ENCODE peak calls at places on chromosomes 5 and 9, in eight cellular contexts. F is neural progenitor cell; V is mammary epithelial cell; C is thoracic aorta; P is CD8-positive, alpha-beta memory T cell; D is GM23248; G is MM.1S; O is gastrocnemius medialis. Q is an unnamed sample.
A peak's percentile ranks its signal among the peaks of the same experiment; 100 is the strongest.

GRCh38 chr9:137689745-137690529 is 71.1 kb downstream of the EHMT1 start:
- DNase-seq in F (no peak), V (no peak), C (no peak), P (no peak), D (peak; percentile 24), G (no peak), O (no peak), Q (no peak)

GRCh38 chr5:172412724-172413260 is 41.5 kb downstream of the SH3PXD2B start:
- DNase-seq in F (no peak), V (peak; percentile 45), C (peak; percentile 36), P (no peak), D (peak; percentile 98), G (no peak), O (peak; percentile 83), Q (no peak)

GRCh38 chr9:126788631-126789349 is 16.1 kb upstream of the ZBTB43 start:
- DNase-seq in F (no peak), V (peak; percentile 93), C (no peak), P (no peak), D (peak; percentile 48), G (peak; percentile 85), O (peak; percentile 77), Q (no peak)

GRCh38 chr9:16267336-16268036 is 603.0 kb downstream of the BNC2 start:
- DNase-seq in F (no peak), V (no peak), C (no peak), P (no peak), D (peak; percentile 55), G (peak; percentile 69), O (no peak), Q (no peak)

GRCh38 chr5:84706678-84707641 is 322.3 kb upstream of the EDIL3 start:
- DNase-seq in F (no peak), V (no peak), C (no peak), P (no peak), D (no peak), G (peak; percentile 66), O (no peak), Q (no peak)

GRCh38 chr9:87854563-87854962 is 28.1 kb upstream of the SPATA31E1 start:
- DNase-seq in F (no peak), V (no peak), C (no peak), P (no peak), D (no peak), G (no peak), O (no peak), Q (no peak)

GRCh38 chr5:82358454-82358853 is 80.3 kb upstream of the RPS23 start:
- DNase-seq in F (no peak), V (peak; percentile 83), C (no peak), P (no peak), D (peak; percentile 64), G (no peak), O (no peak), Q (no peak)

GRCh38 chr9:113454914-113455761 is 8.4 kb upstream of the RGS3 start:
- DNase-seq in F (peak; percentile 37), V (peak; percentile 40), C (peak; percentile 38), P (no peak), D (peak; percentile 91), G (peak; percentile 14), O (no peak), Q (no peak)

GRCh38 chr5:78533356-78533755 is 115.2 kb downstream of the LHFPL2 start:
- DNase-seq in F (peak; percentile 43), V (no peak), C (no peak), P (no peak), D (peak; percentile 62), G (no peak), O (no peak), Q (no peak)

GRCh38 chr5:78537406-78537805 is 111.2 kb downstream of the LHFPL2 start:
- DNase-seq in F (no peak), V (no peak), C (no peak), P (no peak), D (no peak), G (no peak), O (no peak), Q (no peak)

GRCh38 chr5:78537821-78538220 is 110.8 kb downstream of the LHFPL2 start:
- DNase-seq in F (peak; percentile 64), V (peak; percentile 91), C (no peak), P (no peak), D (peak; percentile 64), G (no peak), O (no peak), Q (no peak)

GRCh38 chr5:78536797-78537196 is 111.8 kb downstream of the LHFPL2 start:
- DNase-seq in F (no peak), V (no peak), C (no peak), P (no peak), D (no peak), G (no peak), O (no peak), Q (no peak)

DNA sequence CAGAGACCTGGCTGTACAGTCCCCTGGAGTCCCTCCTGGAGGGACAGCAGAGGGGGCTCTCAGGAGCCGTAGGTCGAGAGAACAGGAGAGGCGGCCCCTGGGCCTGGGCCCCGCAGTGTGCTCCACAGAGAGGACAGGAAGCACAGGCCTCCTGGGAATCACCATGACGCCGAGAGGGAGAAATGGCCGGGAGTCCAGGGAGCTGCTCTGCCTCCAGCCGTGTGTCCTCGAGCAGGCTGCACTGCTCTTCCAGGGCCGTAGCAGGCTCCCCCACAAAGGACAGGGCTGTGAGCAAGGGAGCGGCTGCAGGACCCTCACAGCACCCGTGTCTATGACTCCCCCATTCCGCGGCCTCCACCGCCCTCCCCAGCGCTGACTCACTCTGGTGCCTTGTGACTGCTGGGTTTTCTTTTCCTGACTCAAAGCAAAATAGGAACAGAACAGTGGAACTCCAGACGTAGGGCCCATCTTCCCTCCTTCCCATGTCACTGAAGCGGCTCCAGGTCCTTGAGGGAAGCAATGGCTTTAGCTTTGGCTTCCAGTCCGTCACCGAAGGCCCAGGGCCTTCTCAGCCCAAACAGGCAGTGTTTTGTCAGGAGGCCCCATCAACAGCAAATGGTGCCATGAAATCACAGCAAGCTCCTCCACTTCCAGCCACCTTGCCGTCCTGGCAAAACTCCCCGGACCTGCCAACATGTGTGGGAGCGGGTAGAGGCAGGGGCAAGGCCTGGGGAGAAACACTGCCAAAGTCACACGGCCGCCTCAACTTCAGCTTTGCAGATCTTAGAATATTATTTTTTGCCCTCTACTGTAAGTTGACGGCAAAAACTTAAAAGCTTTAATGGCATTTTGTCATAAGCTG is 114.2 kb downstream of the LHFPL2 start:
- DNase-seq in F (no peak), V (no peak), C (peak; percentile 50), P (no peak), D (peak; percentile 91), G (no peak), O (no peak), Q (no peak)
- H3K27ac ChIP-seq in F (no peak overlapping the region), V (no peak overlapping the region), C (peak overlapping the region; percentile 96), P (no peak overlapping the region), D (peak overlapping the region; percentile 92), G (no peak overlapping the region), O (peak overlapping the region; percentile 57), Q (no peak overlapping the region)

DNA sequence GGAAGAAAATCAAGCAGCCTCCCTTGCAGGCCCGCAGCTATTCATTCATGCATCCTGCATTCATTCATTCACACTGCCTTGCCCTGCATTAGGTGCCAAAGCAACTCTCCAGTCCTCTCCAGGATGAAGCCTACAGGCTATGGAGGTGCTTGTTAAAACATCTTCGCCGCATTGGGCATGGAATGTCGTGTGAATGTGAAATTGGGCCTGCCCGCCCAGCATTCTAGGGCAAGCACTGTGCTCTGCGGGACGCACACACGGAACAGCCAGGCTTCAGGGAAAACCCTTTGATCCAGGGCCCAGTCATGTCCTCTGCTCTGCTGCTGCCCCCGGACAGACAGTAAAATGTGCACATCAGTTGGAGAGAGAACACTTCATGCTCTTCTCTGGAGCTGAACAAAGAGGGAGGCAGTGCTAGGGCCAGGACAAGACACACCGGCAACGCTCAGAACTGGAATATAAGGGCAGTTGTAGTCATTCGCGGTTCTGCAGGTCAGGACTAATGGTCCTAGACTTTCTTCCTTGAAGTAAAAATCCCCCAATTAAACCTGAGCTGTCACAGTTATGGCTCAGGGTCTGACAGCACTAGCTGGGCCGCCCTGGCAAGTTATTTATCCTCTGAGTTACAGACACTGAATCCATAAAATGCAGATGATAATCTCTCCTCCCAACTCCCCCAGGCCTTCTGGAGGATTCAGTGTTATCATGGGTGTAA is 165.9 kb downstream of the COL23A1 start:
- DNase-seq in F (no peak), V (no peak), C (no peak), P (no peak), D (no peak), G (no peak), O (no peak), Q (no peak)
- H3K4me1 ChIP-seq in F (peaks cover 42% of the 10 kb centered on the region), V (no peaks in the 10 kb centered on the region), C (no peaks in the 10 kb centered on the region), P (no peaks in the 10 kb centered on the region), D (no peaks in the 10 kb centered on the region), G (no peaks in the 10 kb centered on the region), O (peaks cover 18% of the 10 kb centered on the region), Q (peaks cover 7% of the 10 kb centered on the region)

GRCh38 chr9:35518981-35519679 is 29.2 kb downstream of the RUSC2 start:
- DNase-seq in F (no peak), V (peak; percentile 28), C (no peak), P (no peak), D (peak; percentile 67), G (no peak), O (peak; percentile 77), Q (no peak)
- H3K27ac ChIP-seq in F (no peak overlapping the region), V (peak overlapping the region; percentile 79), C (peak overlapping the region; percentile 91), P (no peak overlapping the region), D (peak overlapping the region; percentile 98), G (no peak overlapping the region), O (peak overlapping the region; percentile 88), Q (no peak overlapping the region)

DNA sequence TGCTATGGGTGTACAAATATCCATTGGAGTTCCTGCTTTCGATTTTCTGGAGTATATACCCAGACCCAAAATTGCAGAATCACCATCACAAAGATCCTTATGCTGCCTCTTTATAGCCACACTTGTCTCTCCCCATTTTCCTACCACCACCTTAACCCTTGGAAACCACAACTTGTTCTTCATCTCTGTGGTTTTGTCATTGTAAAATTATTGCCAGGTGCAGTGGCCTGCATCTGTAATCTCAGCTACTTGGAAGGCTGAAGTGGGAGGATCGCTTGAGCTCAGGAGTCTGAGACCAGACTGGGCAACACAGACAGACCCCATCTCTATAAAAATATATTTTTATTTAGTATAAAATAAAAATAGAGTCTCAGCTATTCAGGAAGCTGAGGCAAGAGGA is 166.1 kb downstream of the HSD17B3 start:
- DNase-seq in F (no peak), V (no peak), C (no peak), P (no peak), D (no peak), G (peak; percentile 55), O (no peak), Q (no peak)
- H3K4me1 ChIP-seq in F (peaks cover 19% of the 10 kb centered on the region), V (no peaks in the 10 kb centered on the region), C (peaks cover 22% of the 10 kb centered on the region), P (no peaks in the 10 kb centered on the region), D (peaks cover 34% of the 10 kb centered on the region), G (peaks cover 30% of the 10 kb centered on the region), O (no peaks in the 10 kb centered on the region), Q (peaks cover 8% of the 10 kb centered on the region)

DNA sequence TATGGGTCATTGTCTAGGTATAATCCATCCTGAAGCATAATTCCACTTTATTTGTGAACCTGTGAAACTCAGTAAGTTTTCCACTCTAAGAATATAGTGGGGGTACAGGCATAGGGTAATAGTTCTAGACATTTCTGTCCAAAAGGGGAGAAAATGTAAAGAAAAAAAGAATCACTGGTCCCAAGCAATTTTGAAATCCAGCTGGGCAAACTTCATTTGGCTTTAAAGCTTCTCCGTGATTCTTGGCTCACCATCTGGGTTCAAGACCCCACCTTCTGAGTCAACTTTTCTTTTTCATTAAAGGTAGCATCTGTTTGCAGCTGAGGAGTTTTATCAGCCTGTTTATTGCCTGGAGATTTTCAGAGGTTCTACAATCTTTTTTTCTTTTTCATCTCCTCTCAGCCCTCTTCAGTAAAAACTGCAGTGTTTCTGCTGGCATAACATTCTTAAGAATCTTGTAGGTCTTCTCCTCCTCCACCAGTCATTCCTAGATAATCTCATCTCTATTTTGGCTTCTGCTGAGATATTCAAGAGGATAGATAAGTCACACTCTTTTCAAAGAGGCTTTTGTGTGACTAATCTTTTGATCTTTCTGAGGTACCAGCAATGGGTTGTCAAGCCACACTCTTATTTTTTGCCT is 126.1 kb upstream of the PITX1 start:
- DNase-seq in F (no peak), V (no peak), C (no peak), P (no peak), D (no peak), G (no peak), O (no peak), Q (no peak)
- H3K27ac ChIP-seq in F (no peak overlapping the region), V (no peak overlapping the region), C (no peak overlapping the region), P (no peak overlapping the region), D (no peak overlapping the region), G (no peak overlapping the region), O (no peak overlapping the region), Q (no peak overlapping the region)